ENCODE peak calls at places on chromosomes 7 and 10, in seven cellular contexts. G, L, I, U, V, D and S are unnamed samples.
A peak's percentile ranks its signal among the peaks of the same experiment; 100 is the strongest.

GRCh38 chr7:79774150-79774549 is 320.7 kb upstream of the MAGI2 start:
- DNase-seq in G (peak; percentile 56), L (no peak), I (peak; percentile 44), U (no peak), V (no peak), D (no peak), S (no peak)

GRCh38 chr10:60974463-60975149 is 30.6 kb upstream of the RHOBTB1 start:
- DNase-seq in G (peak; percentile 82), L (no peak), I (peak; percentile 12), U (no peak), V (no peak), D (no peak), S (no peak)

GRCh38 chr10:57008189-57008588 is 647.1 kb upstream of the ZWINT start:
- DNase-seq in G (peak; percentile 39), L (no peak), I (no peak), U (no peak), V (no peak), D (no peak), S (no peak)

GRCh38 chr7:137120690-137121089 is 222.8 kb downstream of the PTN start:
- DNase-seq in G (peak; percentile 81), L (no peak), I (peak; percentile 66), U (no peak), V (no peak), D (no peak), S (no peak)

GRCh38 chr7:114554781-114555537 is 140.3 kb downstream of the FOXP2 start:
- DNase-seq in G (peak; percentile 38), L (no peak), I (peak; percentile 86), U (no peak), V (no peak), D (no peak), S (no peak)

GRCh38 chr7:129224251-129225205 is at the start of gene AHCYL2:
- DNase-seq in G (peak; percentile 95), L (peak; percentile 98), I (peak; percentile 99), U (peak; percentile 97), V (peak; percentile 98), D (peak; percentile 96), S (peak; percentile 97)

GRCh38 chr10:132366006-132366405 is 31.0 kb upstream of the PWWP2B start:
- DNase-seq in G (no peak), L (no peak), I (no peak), U (no peak), V (no peak), D (no peak), S (peak; percentile 57)

GRCh38 chr7:38330048-38330447 is 56.6 kb upstream of the TARP start:
- DNase-seq in G (no peak), L (no peak), I (no peak), U (no peak), V (no peak), D (no peak), S (no peak)

GRCh38 chr7:17854297-17855047 is 85.8 kb downstream of the SNX13 start:
- DNase-seq in G (no peak), L (no peak), I (no peak), U (no peak), V (no peak), D (no peak), S (no peak)

GRCh38 chr10:70323697-70324340 is 40.0 kb upstream of the NPFFR1 start:
- DNase-seq in G (no peak), L (no peak), I (no peak), U (no peak), V (no peak), D (no peak), S (peak; percentile 53)

GRCh38 chr10:111506266-111507034 is 429.6 kb downstream of the ADRA2A start:
- DNase-seq in G (no peak), L (no peak), I (no peak), U (no peak), V (no peak), D (no peak), S (no peak)

GRCh38 chr7:99000196-99000903 is 122.0 kb downstream of the TRRAP start:
- DNase-seq in G (no peak), L (no peak), I (no peak), U (no peak), V (no peak), D (no peak), S (peak; percentile 52)
- H3K36me3 ChIP-seq in G (peaks cover 17% of the 10 kb centered on the region), L (peaks cover 46% of the 10 kb centered on the region), I (peaks cover 25% of the 10 kb centered on the region), U (no peaks in the 10 kb centered on the region), V (peaks cover 89% of the 10 kb centered on the region), D (peaks cover 40% of the 10 kb centered on the region), S (peaks cover 64% of the 10 kb centered on the region)

DNA sequence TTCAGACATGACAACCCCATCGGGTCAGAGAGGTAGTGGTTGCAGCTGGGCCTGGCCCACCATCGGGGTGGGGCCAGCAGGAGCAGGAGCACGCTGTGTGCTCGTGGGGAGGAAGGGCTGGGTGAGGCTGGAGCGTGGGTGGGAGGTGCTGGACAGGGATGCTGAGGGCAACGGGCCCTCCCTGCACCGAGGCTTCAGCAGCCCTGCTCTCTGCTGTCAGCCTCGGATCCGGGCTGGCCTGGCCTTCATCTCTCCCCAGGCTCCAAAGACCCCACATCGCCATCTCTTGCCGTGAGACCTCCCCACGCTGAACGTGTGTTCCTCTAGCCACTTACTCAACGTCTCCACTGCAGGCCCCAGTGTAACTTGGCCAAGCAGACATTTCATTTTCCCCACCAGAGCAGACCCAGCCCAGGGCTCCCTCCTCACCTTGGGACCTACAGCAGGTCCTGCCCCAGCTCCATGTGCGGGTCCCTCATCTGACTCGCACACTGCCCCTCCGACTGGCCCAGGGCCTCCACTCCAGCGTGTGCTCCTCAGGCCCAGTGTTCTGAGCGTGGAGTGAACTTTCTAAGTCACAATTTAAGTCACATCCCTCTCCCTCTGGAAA is 462.4 kb downstream of the DNAJB6 start:
- DNase-seq in G (no peak), L (no peak), I (no peak), U (no peak), V (no peak), D (no peak), S (no peak)
- H3K9me3 ChIP-seq in G (no peaks in the 10 kb centered on the region), L (no peaks in the 10 kb centered on the region), I (no peaks in the 10 kb centered on the region), U (no peaks in the 10 kb centered on the region), V (no peaks in the 10 kb centered on the region), D (no peaks in the 10 kb centered on the region), S (no peaks in the 10 kb centered on the region)

GRCh38 chr10:817371-817770 is 114.1 kb downstream of the LARP4B start:
- DNase-seq in G (no peak), L (no peak), I (no peak), U (no peak), V (no peak), D (no peak), S (no peak)
- H3K36me3 ChIP-seq in G (no peaks in the 10 kb centered on the region), L (peaks cover 68% of the 10 kb centered on the region), I (peaks cover 53% of the 10 kb centered on the region), U (no peaks in the 10 kb centered on the region), V (peaks cover 91% of the 10 kb centered on the region), D (peaks cover 52% of the 10 kb centered on the region), S (peaks cover 98% of the 10 kb centered on the region)

GRCh38 chr10:130554701-130555410 is 418.7 kb downstream of the GLRX3 start:
- DNase-seq in G (no peak), L (no peak), I (no peak), U (no peak), V (no peak), D (no peak), S (no peak)
- H3K9me3 ChIP-seq in G (no peaks in the 10 kb centered on the region), L (no peaks in the 10 kb centered on the region), I (no peaks in the 10 kb centered on the region), U (no peaks in the 10 kb centered on the region), V (no peaks in the 10 kb centered on the region), D (no peaks in the 10 kb centered on the region), S (no peaks in the 10 kb centered on the region)

GRCh38 chr10:46547881-46548780 is 8.3 kb downstream of the GPRIN2 start:
- DNase-seq in G (peak; percentile 24), L (no peak), I (peak; percentile 69), U (peak; percentile 15), V (peak; percentile 3), D (peak; percentile 3), S (peak; percentile 19)

GRCh38 chr10:46545861-46546590 is 10.4 kb downstream of the GPRIN2 start:
- DNase-seq in G (no peak), L (no peak), I (no peak), U (peak; percentile 7), V (no peak), D (peak; percentile 5), S (peak; percentile 20)

GRCh38 chr10:46548781-46549090 is 7.7 kb downstream of the GPRIN2 start:
- DNase-seq in G (no peak), L (no peak), I (no peak), U (no peak), V (peak; percentile 5), D (peak; percentile 3), S (no peak)

GRCh38 chr10:46546591-46547330 is 9.7 kb downstream of the GPRIN2 start:
- DNase-seq in G (peak; percentile 63), L (no peak), I (no peak), U (peak; percentile 12), V (peak; percentile 3), D (peak; percentile 4), S (peak; percentile 66)

GRCh38 chr10:46547331-46547880 is 9.1 kb downstream of the GPRIN2 start:
- DNase-seq in G (no peak), L (no peak), I (no peak), U (peak; percentile 12), V (peak; percentile 2), D (peak; percentile 3), S (no peak)
- H3K36me3 ChIP-seq in G (no peaks in the 10 kb centered on the region), L (no peaks in the 10 kb centered on the region), I (no peaks in the 10 kb centered on the region), U (no peaks in the 10 kb centered on the region), V (no peaks in the 10 kb centered on the region), D (no peaks in the 10 kb centered on the region), S (no peaks in the 10 kb centered on the region)

DNA sequence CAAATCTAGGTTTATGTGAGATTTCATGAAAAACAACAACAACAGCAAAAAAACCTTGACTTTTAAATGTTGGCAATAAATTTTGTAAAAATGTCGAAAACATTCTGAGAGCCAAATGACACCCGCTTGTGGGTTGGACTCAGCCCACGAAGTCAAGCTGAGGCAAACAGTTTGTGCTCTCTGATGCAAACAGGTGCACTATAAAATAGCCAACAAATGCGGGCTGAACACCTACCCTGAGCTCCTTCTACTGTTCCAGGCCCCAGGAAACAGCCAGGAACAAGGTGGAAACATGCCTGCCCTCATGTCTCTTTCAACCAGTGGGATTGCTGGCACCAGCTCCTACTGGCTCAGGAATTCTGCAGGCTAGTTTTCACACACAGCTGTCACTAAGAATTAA is 105.0 kb upstream of the ZNF716 start:
- DNase-seq in G (no peak), L (no peak), I (no peak), U (no peak), V (no peak), D (no peak), S (no peak)
- H3K9me3 ChIP-seq in G (peaks cover 8% of the 10 kb centered on the region), L (no peaks in the 10 kb centered on the region), I (no peaks in the 10 kb centered on the region), U (no peaks in the 10 kb centered on the region), V (no peaks in the 10 kb centered on the region), D (no peaks in the 10 kb centered on the region), S (peaks cover 9% of the 10 kb centered on the region)